ENCODE peak calls at places on chromosomes 13 and 19, in five cellular contexts. D, S, G, L and F are unnamed samples.

GRCh38 chr13:29503041-29503837 is 92.2 kb downstream of the SLC7A1 start:
- DNase-seq in L (no peak), D (no peak), G (peak; percentile 52), S (no peak), F (no peak)

GRCh38 chr13:48873598-48873997 is 102.1 kb upstream of the FNDC3A start:
- DNase-seq in L (no peak), S (no peak), G (peak; percentile 61), D (no peak), F (no peak)

GRCh38 chr19:17170538-17171297 is 44.4 kb upstream of the USE1 start:
- DNase-seq in L (no peak), D (no peak), G (peak; percentile 6), S (no peak), F (no peak)

GRCh38 chr13:105346141-105346766 is 1189.2 kb downstream of the EFNB2 start:
- DNase-seq in D (no peak), L (no peak), S (peak; percentile 23), G (peak; percentile 41), F (peak; percentile 52)

GRCh38 chr13:99123101-99124045 is 77.3 kb upstream of the UBAC2 start:
- DNase-seq in G (peak; percentile 55), S (no peak), D (no peak), L (no peak), F (no peak)

GRCh38 chr19:6443986-6444385 is 10.4 kb upstream of the SLC25A41 start:
- DNase-seq in L (no peak), D (no peak), G (no peak), S (no peak), F (no peak)

GRCh38 chr19:29872224-29872731 is 60.5 kb downstream of the CCNE1 start:
- DNase-seq in G (no peak), L (no peak), D (no peak), S (no peak), F (no peak)

GRCh38 chr13:22926176-22927007 is 254.4 kb upstream of the SGCG start:
- DNase-seq in G (peak; percentile 65), S (no peak), D (no peak), L (no peak), F (no peak)

GRCh38 chr13:70255406-70255991 is 147.2 kb upstream of the KLHL1 start:
- DNase-seq in L (no peak), G (no peak), D (no peak), S (no peak), F (no peak)

GRCh38 chr13:34762312-34762711 is 179.8 kb upstream of the NBEA start:
- DNase-seq in G (no peak), D (no peak), L (no peak), S (no peak), F (no peak)

GRCh38 chr19:45161715-45162463 is 1.1 kb upstream of the NKPD1 start:
- DNase-seq in D (no peak), G (peak; percentile 28), S (no peak), L (no peak), F (no peak)

GRCh38 chr19:17196610-17197009 is 18.5 kb upstream of the USE1 start:
- DNase-seq in D (no peak), S (no peak), G (no peak), L (no peak), F (no peak)

GRCh38 chr19:54373781-54374266 is 9.1 kb upstream of the LAIR1 start:
- DNase-seq in D (peak; percentile 67), L (no peak), S (no peak), G (no peak), F (no peak)

GRCh38 chr19:48943081-48943480 is 9.6 kb downstream of the DHDH start:
- DNase-seq in L (no peak), D (no peak), S (no peak), G (no peak), F (no peak)

GRCh38 chr13:45434556-45435371 is 16.6 kb upstream of the SLC25A30 start:
- DNase-seq in L (no peak), G (no peak), D (no peak), S (no peak), F (no peak)

GRCh38 chr13:25675060-25675459 is 303.3 kb downstream of the ATP8A2 start:
- DNase-seq in D (no peak), S (no peak), G (no peak), L (no peak), F (no peak)

GRCh38 chr19:35272954-35273649 is 4.3 kb downstream of the USF2 start:
- DNase-seq in S (no peak), D (no peak), G (no peak), L (no peak), F (no peak)

GRCh38 chr13:32829269-32829668 is 187.0 kb upstream of the KL start:
- DNase-seq in G (no peak), L (no peak), S (no peak), D (no peak), F (no peak)

GRCh38 chr13:39749528-39749927 is 94.1 kb downstream of the COG6 start:
- DNase-seq in G (no peak), D (no peak), L (no peak), S (no peak), F (no peak)

GRCh38 chr19:33134571-33135041 is 2.7 kb downstream of the WDR88 start:
- DNase-seq in G (no peak), S (no peak), L (no peak), D (no peak), F (no peak)

GRCh38 chr13:68996671-68997030 is 1111.0 kb upstream of the ATXN8OS start:
- DNase-seq in S (no peak), D (no peak), L (no peak), G (no peak), F (no peak)

GRCh38 chr13:93847162-93847561 is 620.6 kb downstream of the GPC6 start:
- DNase-seq in G (peak; percentile 92), S (no peak), L (no peak), D (no peak), F (peak; percentile 42)

GRCh38 chr13:32829676-32830091 is 186.5 kb upstream of the KL start:
- DNase-seq in S (peak; percentile 74), D (no peak), L (no peak), G (peak; percentile 47), F (no peak)

GRCh38 chr13:86383151-86383550 is 583.9 kb upstream of the SLITRK6 start:
- DNase-seq in S (no peak), G (no peak), D (no peak), L (no peak), F (no peak)

GRCh38 chr13:109971006-109971744 is 184.8 kb upstream of the IRS2 start:
- DNase-seq in G (no peak), L (no peak), D (no peak), S (no peak), F (no peak)

GRCh38 chr19:38684862-38685665 is 37.6 kb downstream of the ACTN4 start:
- DNase-seq in D (no peak), G (no peak), L (no peak), S (no peak), F (no peak)

GRCh38 chr19:38682872-38683392 is 35.5 kb downstream of the ACTN4 start:
- DNase-seq in D (no peak), S (no peak), G (no peak), L (no peak), F (no peak)

GRCh38 chr19:38685666-38686529 is 38.4 kb downstream of the ACTN4 start:
- DNase-seq in L (no peak), G (peak; percentile 67), S (peak; percentile 33), D (no peak), F (no peak)

GRCh38 chr19:38683393-38684077 is 36.1 kb downstream of the ACTN4 start:
- DNase-seq in S (peak; percentile 97), L (no peak), D (peak; percentile 77), G (peak; percentile 90), F (no peak)

GRCh38 chr19:38684078-38684861 is 36.8 kb downstream of the ACTN4 start:
- DNase-seq in G (peak; percentile 94), D (peak; percentile 89), S (peak; percentile 93), L (no peak), F (no peak)
- TF ChIP-seq CTCF in G (no peak), D (peak; percentile 10), S (no peak), L (no peak), F (no peak)

GRCh38 chr19:46736544-46737274 is 9.1 kb upstream of the FKRP start:
- DNase-seq in G (no peak), S (peak; percentile 64), D (peak; percentile 68), L (no peak), F (no peak)
- H3K4me3 ChIP-seq in G (no peak overlapping the region), S (no peak overlapping the region), D (no peak overlapping the region), L (no peak overlapping the region), F (no peak overlapping the region)

GRCh38 chr19:2050349-2050990 is 574 bp downstream of the MKNK2 start:
- DNase-seq in S (no peak), G (no peak), L (no peak), D (no peak), F (no peak)

GRCh38 chr19:2048959-2049740 is 1.9 kb downstream of the MKNK2 start:
- DNase-seq in G (no peak), D (no peak), S (no peak), L (no peak), F (no peak)

GRCh38 chr19:2049741-2050348 is 1.2 kb downstream of the MKNK2 start:
- DNase-seq in S (peak; percentile 80), D (peak; percentile 92), G (peak; percentile 67), L (no peak), F (no peak)

GRCh38 chr19:2051771-2052704 is 994 bp upstream of the MKNK2 start:
- DNase-seq in G (no peak), L (no peak), S (no peak), D (no peak), F (no peak)

GRCh38 chr19:2050991-2051770 is at the start of gene MKNK2:
- DNase-seq in L (peak; percentile 87), G (peak; percentile 77), S (peak; percentile 84), D (peak; percentile 88), F (peak; percentile 66)
- TF ChIP-seq CTCF in L (peak; percentile 29), G (no peak), S (peak; percentile 63), D (peak; percentile 79), F (peak; percentile 47)

GRCh38 chr19:2087621-2088100 is 8.5 kb downstream of the MOB3A start:
- DNase-seq in D (no peak), L (no peak), G (no peak), S (no peak), F (no peak)

GRCh38 chr19:2089727-2090053 is 6.4 kb downstream of the MOB3A start:
- DNase-seq in G (no peak), D (no peak), L (no peak), S (no peak), F (no peak)

GRCh38 chr19:2083174-2083854 is 12.8 kb downstream of the MOB3A start:
- DNase-seq in D (no peak), L (peak; percentile 51), G (no peak), S (no peak), F (no peak)

GRCh38 chr19:2084993-2085720 is 11.0 kb downstream of the MOB3A start:
- DNase-seq in G (peak; percentile 50), L (peak; percentile 85), S (no peak), D (peak; percentile 76), F (no peak)

DNA sequence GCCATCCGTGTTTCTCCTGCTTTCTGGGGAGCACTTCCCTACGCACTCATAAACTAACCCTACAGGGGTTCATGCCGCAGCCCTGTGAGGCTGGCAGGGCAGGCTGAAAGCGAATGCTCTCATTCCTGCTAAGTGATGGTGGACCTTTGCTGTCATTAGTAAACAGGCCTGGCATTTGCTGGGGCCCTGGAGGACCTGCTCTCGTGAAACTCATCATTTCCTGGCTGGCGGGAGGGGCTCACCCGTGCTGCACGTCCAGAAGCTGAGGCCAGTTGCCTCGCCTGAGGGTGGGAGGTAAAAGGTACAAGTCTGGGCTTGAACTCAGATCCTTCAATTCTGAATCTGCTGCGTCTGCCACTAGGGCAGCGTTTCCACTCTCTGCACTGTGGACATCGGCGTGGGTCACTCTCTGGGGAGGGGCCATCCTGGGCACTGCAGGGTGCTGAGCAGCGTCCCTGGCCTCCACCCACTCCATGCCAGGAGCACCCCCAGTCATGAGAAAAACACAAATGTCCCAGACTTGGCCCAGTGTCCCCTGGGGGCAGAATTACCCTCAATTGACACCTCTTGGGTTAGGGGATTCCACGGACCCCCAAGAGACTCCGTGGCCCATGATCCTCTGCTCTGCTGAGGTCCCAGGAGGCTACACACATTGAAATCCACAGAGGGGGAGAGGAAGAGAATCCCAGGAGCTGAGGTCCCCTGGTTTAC is 7.0 kb downstream of the MOB3A start:
- DNase-seq in D (no peak), S (peak; percentile 34), G (peak; percentile 45), L (no peak), F (no peak)
- H3K4me3 ChIP-seq in D (no peak overlapping the region), S (peak overlapping the region; percentile 8), G (no peak overlapping the region), L (no peak overlapping the region), F (no peak overlapping the region)